ENCODE peak calls at places on chromosome 7, in six cellular contexts. S is A549, B is AG04450, M is RWPE2, W is endothelial cell, R is fibroblast of pulmonary artery. K is an unnamed sample.

GRCh38 chr7:52712938-52713337 is 322.5 kb upstream of the POM121L12 start:
- DNase-seq in S (no peak), W (no peak), M (no peak), B (no peak), R (no peak), K (no peak)

GRCh38 chr7:153943428-153944370 is 108.5 kb upstream of the DPP6 start:
- DNase-seq in B (no peak), W (no peak), M (no peak), S (no peak), R (no peak), K (no peak)

GRCh38 chr7:21902240-21902639 is 43.5 kb downstream of the CDCA7L start:
- DNase-seq in B (no peak), R (peak), W (no peak), S (peak), M (no peak), K (no peak)

GRCh38 chr7:115637123-115637522 is 393.4 kb downstream of the TFEC start:
- DNase-seq in R (no peak), M (no peak), S (no peak), B (no peak), W (no peak), K (no peak)

GRCh38 chr7:90211391-90212148 is at the start of gene STEAP2:
- DNase-seq in M (peak), R (peak), B (peak), W (peak), S (peak), K (peak)

GRCh38 chr7:1626769-1627168 is 43.3 kb upstream of the ELFN1 start:
- DNase-seq in W (no peak), R (no peak), M (no peak), S (no peak), B (no peak), K (no peak)

GRCh38 chr7:21086688-21087087 is 300.0 kb upstream of the SP8 start:
- DNase-seq in M (peak), W (no peak), S (no peak), B (no peak), R (no peak), K (no peak)

GRCh38 chr7:24573008-24573553 is at the start of gene PALS2:
- DNase-seq in B (no peak), W (peak), R (peak), M (peak), S (peak), K (peak)

GRCh38 chr7:112144284-112145059 is 61.7 kb downstream of the DOCK4 start:
- DNase-seq in R (peak), S (no peak), B (no peak), M (no peak), W (no peak), K (no peak)

GRCh38 chr7:87016606-87017005 is 42.8 kb downstream of the ELAPOR2 start:
- DNase-seq in B (no peak), R (no peak), M (no peak), W (no peak), S (no peak), K (no peak)

GRCh38 chr7:67440321-67440720 is 443.7 kb downstream of the TYW1 start:
- DNase-seq in W (no peak), R (no peak), M (no peak), S (no peak), B (no peak), K (no peak)

GRCh38 chr7:66413379-66414114 is 208.4 kb downstream of the TPST1 start:
- DNase-seq in B (peak), S (peak), W (peak), M (peak), R (peak), K (no peak)
- TF ChIP-seq CTCF in B (peak), S (peak), W (no peak), M (peak), R (peak), K (peak)

GRCh38 chr7:158312789-158313188 is 274.8 kb downstream of the PTPRN2 start:
- DNase-seq in B (no peak), W (no peak), M (no peak), S (no peak), R (no peak), K (no peak)
- TF ChIP-seq CTCF in B (no peak), W (no peak), M (no peak), S (no peak), R (no peak), K (no peak)

GRCh38 chr7:137287651-137288258 is 55.8 kb downstream of the PTN start:
- DNase-seq in S (no peak), B (no peak), R (peak), M (no peak), W (peak), K (no peak)
- TF ChIP-seq CTCF in S (no peak), B (peak), R (peak), M (peak), W (peak), K (peak)

DNA sequence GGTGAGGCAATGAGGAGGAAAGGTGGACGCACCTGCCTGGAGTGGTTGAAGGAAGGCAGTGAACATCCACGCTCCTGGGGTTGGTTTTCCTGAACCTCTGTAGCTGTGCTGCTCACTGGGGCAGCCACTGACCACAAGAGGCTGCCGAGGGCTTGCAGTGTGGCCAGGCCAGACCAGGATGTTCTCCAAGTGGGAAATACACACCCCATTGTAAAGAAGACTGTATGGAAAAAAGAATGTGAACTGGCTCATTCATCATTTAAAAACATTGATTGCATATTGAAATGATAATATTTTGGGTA is 107.6 kb downstream of the SNX10 start:
- DNase-seq in R (peak), W (peak), S (peak), B (no peak), M (no peak), K (no peak)
- TF ChIP-seq CTCF in R (peak), W (no peak), S (peak), B (no peak), M (peak), K (peak)

GRCh38 chr7:150860291-150860977 is 8.1 kb downstream of the AOC1 start:
- DNase-seq in R (no peak), W (no peak), B (no peak), S (no peak), M (no peak), K (no peak)
- TF ChIP-seq CTCF in R (no peak), W (no peak), B (no peak), S (no peak), M (no peak), K (no peak)

GRCh38 chr7:4960363-4960762 is 1.4 kb upstream of the MMD2 start:
- DNase-seq in B (no peak), W (no peak), M (peak), S (no peak), R (no peak), K (peak)
- TF ChIP-seq CTCF in B (no peak), W (no peak), M (no peak), S (no peak), R (no peak), K (no peak)

GRCh38 chr7:19117870-19118608 is 603 bp upstream of the TWIST1 start:
- DNase-seq in R (peak), W (peak), B (no peak), S (no peak), M (no peak), K (no peak)
- TF ChIP-seq CTCF in R (peak), W (no peak), B (peak), S (no peak), M (no peak), K (peak)

GRCh38 chr7:100456561-100456957 is 7.5 kb downstream of the SPACDR start:
- DNase-seq in M (no peak), R (no peak), W (no peak), S (no peak), B (no peak), K (no peak)
- TF ChIP-seq CTCF in M (no peak), R (no peak), W (no peak), S (no peak), B (no peak), K (no peak)